ENCODE peak calls at places on chromosomes 16 and 17, in four cellular contexts. One of them, this sample, is unnamed. For H3K36me3, the result is how much of the 10 kb centered on the place peaks cover.

GRCh38 chr17:19333132-19333440 is 29.4 kb downstream of the B9D1 start:
- DNase-seq in CD8-positive, alpha-beta T cell: no peak
- DNase-seq in ascending aorta: peak
- DNase-seq in thoracic aorta: no peak
- DNase-seq in this sample: no peak

GRCh38 chr16:57967916-57968315 is 3.0 kb downstream of the CNGB1 start:
- DNase-seq in CD8-positive, alpha-beta T cell: no peak
- DNase-seq in thoracic aorta: no peak
- DNase-seq in ascending aorta: no peak
- DNase-seq in this sample: no peak

GRCh38 chr16:84117482-84117843 is 721 bp upstream of the MBTPS1 start:
- DNase-seq in thoracic aorta: no peak
- DNase-seq in CD8-positive, alpha-beta T cell: peak
- DNase-seq in ascending aorta: no peak
- DNase-seq in this sample: no peak

GRCh38 chr16:46974352-46974751 is 878 bp upstream of the DNAJA2 start:
- DNase-seq in ascending aorta: no peak
- DNase-seq in thoracic aorta: no peak
- DNase-seq in CD8-positive, alpha-beta T cell: no peak
- DNase-seq in this sample: peak

GRCh38 chr16:66020061-66020460 is 346.4 kb upstream of the CDH5 start:
- DNase-seq in ascending aorta: no peak
- DNase-seq in CD8-positive, alpha-beta T cell: no peak
- DNase-seq in thoracic aorta: no peak
- DNase-seq in this sample: no peak

GRCh38 chr16:28140788-28141618 is 70.8 kb downstream of the XPO6 start:
- DNase-seq in thoracic aorta: no peak
- DNase-seq in ascending aorta: no peak
- DNase-seq in CD8-positive, alpha-beta T cell: peak
- DNase-seq in this sample: peak

GRCh38 chr16:68575082-68575481 is 36.0 kb downstream of the ZFP90 start:
- DNase-seq in thoracic aorta: no peak
- DNase-seq in CD8-positive, alpha-beta T cell: no peak
- DNase-seq in ascending aorta: no peak
- DNase-seq in this sample: no peak

GRCh38 chr17:43900183-43900857 is 7.0 kb downstream of the MPP2 start:
- DNase-seq in thoracic aorta: no peak
- DNase-seq in CD8-positive, alpha-beta T cell: peak
- DNase-seq in ascending aorta: no peak
- DNase-seq in this sample: peak

GRCh38 chr16:48206594-48207242 is 37.4 kb upstream of the LONP2 start:
- DNase-seq in ascending aorta: no peak
- DNase-seq in CD8-positive, alpha-beta T cell: no peak
- DNase-seq in thoracic aorta: no peak
- DNase-seq in this sample: no peak

DNA sequence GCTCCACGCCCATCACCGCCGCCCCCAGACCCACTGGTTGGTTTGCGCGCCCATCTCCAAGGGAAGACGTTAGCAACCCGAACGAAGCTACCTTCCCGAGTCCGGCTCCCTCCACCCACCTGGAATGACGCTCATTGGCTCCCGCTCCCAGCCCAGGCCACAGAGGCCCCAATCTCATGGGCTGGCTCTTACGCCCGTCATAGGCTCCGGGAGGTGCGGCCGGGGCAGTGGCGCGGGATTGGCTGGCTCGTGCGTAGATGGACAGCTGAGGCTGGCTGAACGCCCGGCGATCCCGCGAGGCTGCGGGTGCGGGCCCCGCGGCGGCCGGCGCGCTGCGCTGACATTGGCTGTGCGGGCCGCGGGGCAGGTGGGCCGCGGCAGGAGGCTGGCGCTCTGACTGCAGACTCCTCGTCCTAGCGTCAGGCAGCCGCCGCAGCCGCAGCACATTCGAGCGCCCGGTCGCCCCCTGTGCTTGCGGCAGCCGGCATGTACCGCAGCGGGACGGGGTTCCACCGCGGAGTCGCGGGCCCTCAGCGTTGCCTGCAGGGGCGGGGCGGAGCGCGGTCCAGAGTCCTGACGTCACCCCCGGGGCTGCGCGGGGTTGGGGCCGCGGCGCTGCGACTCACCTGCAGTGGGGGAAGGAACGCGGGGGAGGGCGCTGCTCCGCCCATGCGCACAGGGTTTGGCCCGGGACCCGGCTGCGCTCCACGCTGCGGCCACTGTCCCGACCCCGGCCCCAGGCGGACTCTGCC is 453 bp upstream of the MYH10 start:
- DNase-seq in thoracic aorta: peak
- DNase-seq in CD8-positive, alpha-beta T cell: peak
- DNase-seq in ascending aorta: peak
- DNase-seq in this sample: peak
- TF ChIP-seq CTCF in thoracic aorta: no peak
- TF ChIP-seq CTCF in CD8-positive, alpha-beta T cell: no peak
- TF ChIP-seq CTCF in ascending aorta: peak
- TF ChIP-seq CTCF in this sample: peak

DNA sequence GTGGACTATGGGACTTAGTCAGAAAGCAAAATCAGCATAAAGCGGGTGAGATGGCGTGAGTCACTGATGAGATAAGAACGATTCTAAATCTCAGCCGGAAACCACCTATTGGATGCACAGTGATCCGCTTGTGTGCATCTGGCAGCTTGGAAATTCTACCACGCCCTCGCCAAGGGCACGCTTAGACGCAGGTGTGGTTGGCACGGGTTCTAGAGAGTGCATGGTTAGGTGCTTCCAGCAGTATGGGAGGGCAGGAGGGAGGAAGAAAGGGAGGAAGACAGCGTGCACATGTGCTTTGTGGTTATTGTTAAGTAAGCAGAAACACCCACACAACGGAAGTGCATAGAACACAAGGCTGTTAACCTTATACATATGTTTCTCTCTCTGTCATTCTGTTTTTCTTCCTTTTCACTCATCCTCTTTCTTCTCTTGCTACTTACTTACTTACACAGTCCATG is 374.0 kb upstream of the ASIC2 start:
- DNase-seq in thoracic aorta: no peak
- DNase-seq in ascending aorta: no peak
- DNase-seq in CD8-positive, alpha-beta T cell: peak
- DNase-seq in this sample: peak
- H3K4me3 ChIP-seq in thoracic aorta: no peak
- H3K4me3 ChIP-seq in ascending aorta: no peak
- H3K4me3 ChIP-seq in CD8-positive, alpha-beta T cell: no peak
- H3K4me3 ChIP-seq in this sample: no peak

DNA sequence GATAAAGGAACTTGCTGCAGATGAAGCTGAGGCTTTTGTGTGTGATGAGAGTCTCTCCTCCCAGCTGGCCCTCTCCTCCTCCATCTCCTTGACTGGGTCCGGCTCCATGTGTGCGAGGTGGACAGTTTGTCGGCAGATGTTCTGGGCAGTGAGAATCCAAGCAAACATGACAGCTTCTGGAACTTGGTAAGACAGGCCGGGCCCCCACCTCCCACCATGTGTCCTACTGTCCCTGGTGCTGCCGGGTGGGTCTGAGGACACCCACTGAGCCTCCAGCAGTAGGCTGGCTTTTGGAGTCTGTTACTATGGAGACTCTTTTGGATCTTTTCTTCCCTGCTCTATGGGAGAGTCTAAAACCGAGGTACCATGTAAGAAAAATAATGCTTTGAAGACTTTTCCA is 12.6 kb downstream of the NUP85 start:
- DNase-seq in thoracic aorta: no peak
- DNase-seq in CD8-positive, alpha-beta T cell: no peak
- DNase-seq in ascending aorta: no peak
- DNase-seq in this sample: no peak
- H3K36me3 ChIP-seq in thoracic aorta: half or more
- H3K36me3 ChIP-seq in CD8-positive, alpha-beta T cell: under half
- H3K36me3 ChIP-seq in ascending aorta: half or more
- H3K36me3 ChIP-seq in this sample: under half

DNA sequence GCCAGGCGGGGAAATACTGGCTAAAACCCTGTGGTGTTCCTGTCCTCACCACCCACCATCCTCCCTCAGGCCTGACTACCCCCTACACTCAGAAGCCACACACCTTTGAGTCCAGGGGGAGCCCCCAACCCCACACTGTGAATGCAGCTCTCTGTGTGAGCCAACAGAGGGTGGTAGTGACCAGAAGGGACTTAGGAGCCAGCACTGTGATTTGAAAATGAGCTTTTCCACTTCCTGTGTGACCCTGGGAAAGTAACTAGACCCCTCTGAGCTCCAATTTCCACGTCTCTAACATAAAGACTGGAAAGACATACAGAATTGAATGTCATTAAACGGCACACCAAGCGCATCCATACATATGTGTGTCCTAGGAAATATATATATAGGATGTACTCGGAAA is 58.7 kb downstream of the SDK2 start:
- DNase-seq in thoracic aorta: no peak
- DNase-seq in CD8-positive, alpha-beta T cell: no peak
- DNase-seq in ascending aorta: no peak
- DNase-seq in this sample: no peak
- TF ChIP-seq CTCF in thoracic aorta: no peak
- TF ChIP-seq CTCF in CD8-positive, alpha-beta T cell: no peak
- TF ChIP-seq CTCF in ascending aorta: no peak
- TF ChIP-seq CTCF in this sample: peak

GRCh38 chr17:81923302-81924260 is 4.0 kb downstream of the MAFG start:
- DNase-seq in thoracic aorta: no peak
- DNase-seq in CD8-positive, alpha-beta T cell: no peak
- DNase-seq in ascending aorta: no peak
- DNase-seq in this sample: no peak

GRCh38 chr17:81921996-81922565 is 4.1 kb upstream of the SIRT7 start:
- DNase-seq in ascending aorta: no peak
- DNase-seq in CD8-positive, alpha-beta T cell: no peak
- DNase-seq in thoracic aorta: no peak
- DNase-seq in this sample: no peak

GRCh38 chr17:81921531-81921862 is 3.5 kb upstream of the SIRT7 start:
- DNase-seq in ascending aorta: no peak
- DNase-seq in thoracic aorta: no peak
- DNase-seq in CD8-positive, alpha-beta T cell: no peak
- DNase-seq in this sample: no peak

GRCh38 chr17:81920612-81921530 is 2.9 kb upstream of the SIRT7 start:
- DNase-seq in CD8-positive, alpha-beta T cell: no peak
- DNase-seq in ascending aorta: no peak
- DNase-seq in thoracic aorta: no peak
- DNase-seq in this sample: no peak

DNA sequence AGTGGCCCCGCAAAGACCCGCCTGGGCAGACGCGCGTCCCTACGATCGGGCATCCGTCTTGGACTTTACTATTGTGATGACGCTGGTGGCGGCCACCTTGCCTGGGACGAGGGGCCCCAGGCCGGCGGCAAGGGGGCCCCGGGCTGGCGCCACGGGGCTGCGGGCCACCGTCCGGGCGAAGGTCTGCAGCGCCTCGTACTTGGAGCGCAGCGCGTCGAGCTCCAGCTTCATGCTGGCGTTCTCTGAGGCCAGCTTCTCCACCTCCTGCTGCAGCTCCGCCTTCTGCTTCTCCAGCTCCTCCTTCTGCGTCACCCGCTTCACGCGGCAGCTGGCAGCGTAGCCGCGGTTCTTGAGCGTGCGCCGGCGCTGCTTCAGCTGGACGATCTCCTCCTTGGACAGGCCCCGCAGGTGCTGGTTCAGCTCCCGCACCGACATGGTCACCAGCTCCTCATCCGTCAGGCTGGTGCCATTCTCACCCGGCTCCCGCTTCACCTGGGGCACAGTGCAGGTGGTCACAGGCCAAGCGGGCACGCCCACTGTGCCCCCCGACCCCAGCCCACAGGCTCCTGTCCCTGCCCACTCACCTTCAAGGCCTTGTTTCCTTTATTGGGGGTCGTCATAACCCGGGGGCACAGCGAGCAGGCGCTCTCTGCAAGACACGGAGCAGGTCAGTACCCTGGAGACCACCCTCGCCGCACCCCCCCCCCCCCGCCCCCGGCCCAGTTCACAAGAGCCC is 4.8 kb upstream of the SIRT7 start:
- DNase-seq in ascending aorta: no peak
- DNase-seq in thoracic aorta: no peak
- DNase-seq in CD8-positive, alpha-beta T cell: no peak
- DNase-seq in this sample: no peak
- H3K4me3 ChIP-seq in ascending aorta: peak
- H3K4me3 ChIP-seq in thoracic aorta: peak
- H3K4me3 ChIP-seq in CD8-positive, alpha-beta T cell: no peak
- H3K4me3 ChIP-seq in this sample: no peak